ENCODE peak calls at places on chromosome 20, in seven cellular contexts. Z is trophoblast cell, A is mesendoderm, F is H9, U is mesenchymal stem cell, W is H1, T is neuronal stem cell. Y is an unnamed sample.

GRCh38 chr20:22515264-22515663 is 69.1 kb downstream of the FOXA2 start:
- DNase-seq in A (no peak), F (peak; percentile 12), Z (no peak), T (no peak), W (no peak), U (no peak), Y (no peak)

GRCh38 chr20:49228676-49229075 is 9.5 kb downstream of the DDX27 start:
- DNase-seq in U (no peak), W (no peak), T (no peak), A (no peak), Z (no peak), F (no peak), Y (no peak)

GRCh38 chr20:36549628-36549941 is 8.3 kb downstream of the MYL9 start:
- DNase-seq in T (no peak), U (no peak), W (no peak), F (no peak), A (no peak), Z (no peak), Y (no peak)

GRCh38 chr20:45070932-45071632 is 29.8 kb downstream of the KCNS1 start:
- DNase-seq in Z (peak; percentile 20), A (no peak), F (no peak), W (no peak), U (peak; percentile 29), T (no peak), Y (peak; percentile 26)

GRCh38 chr20:50260480-50261221 is 70.0 kb downstream of the CEBPB start:
- DNase-seq in T (no peak), W (no peak), U (no peak), F (no peak), Z (no peak), A (no peak), Y (no peak)

GRCh38 chr20:16260911-16261310 is 312.3 kb downstream of the KIF16B start:
- DNase-seq in T (no peak), A (no peak), Z (no peak), F (no peak), U (no peak), W (no peak), Y (no peak)

GRCh38 chr20:50569864-50570836 is 60.0 kb downstream of the PTPN1 start:
- DNase-seq in Z (peak; percentile 75), A (peak; percentile 86), T (no peak), U (peak; percentile 61), W (no peak), F (peak; percentile 61), Y (peak; percentile 37)

GRCh38 chr20:6164421-6165341 is 41.9 kb upstream of the FERMT1 start:
- DNase-seq in W (no peak), U (no peak), F (no peak), T (no peak), A (peak; percentile 30), Z (no peak), Y (no peak)

GRCh38 chr20:14148042-14148441 is 152.7 kb downstream of the MACROD2 start:
- DNase-seq in W (no peak), T (no peak), Z (no peak), U (peak; percentile 56), A (no peak), F (no peak), Y (peak; percentile 33)

GRCh38 chr20:23039136-23039875 is 4.2 kb downstream of the SSTR4 start:
- DNase-seq in Z (peak; percentile 91), F (no peak), W (no peak), T (no peak), U (no peak), A (no peak), Y (no peak)

GRCh38 chr20:48658505-48658904 is 169.3 kb downstream of the PREX1 start:
- DNase-seq in Z (no peak), A (no peak), U (no peak), T (no peak), W (no peak), F (no peak), Y (no peak)

GRCh38 chr20:59042796-59043621 is 423 bp upstream of the PRELID3B start:
- DNase-seq in T (peak; percentile 84), A (peak; percentile 92), Z (peak; percentile 95), F (peak; percentile 94), W (peak; percentile 94), U (peak; percentile 74), Y (peak; percentile 85)

GRCh38 chr20:56348306-56348695 is 10.5 kb upstream of the FAM210B start:
- DNase-seq in U (no peak), Z (no peak), F (no peak), W (no peak), T (no peak), A (peak; percentile 64), Y (no peak)

GRCh38 chr20:32201296-32201976 is 6.1 kb downstream of the PLAGL2 start:
- DNase-seq in T (no peak), F (no peak), W (no peak), Z (no peak), U (no peak), A (no peak), Y (peak; percentile 43)

GRCh38 chr20:62403331-62403730 is 3.8 kb downstream of the CABLES2 start:
- DNase-seq in A (no peak), Z (no peak), T (no peak), U (no peak), W (no peak), F (no peak), Y (no peak)

GRCh38 chr20:31764641-31765305 is 25.7 kb downstream of the TPX2 start:
- DNase-seq in W (no peak), T (no peak), U (no peak), A (no peak), F (no peak), Z (no peak), Y (peak; percentile 70)

GRCh38 chr20:45181639-45182038 is 6.9 kb downstream of the PI3 start:
- DNase-seq in F (no peak), W (no peak), U (no peak), T (no peak), A (peak; percentile 32), Z (no peak), Y (no peak)

GRCh38 chr20:17969276-17969883 is 562 bp downstream of the MGME1 start:
- DNase-seq in U (peak; percentile 70), A (peak; percentile 86), T (no peak), W (no peak), Z (peak; percentile 48), F (no peak), Y (no peak)

GRCh38 chr20:41862476-41862875 is 244.3 kb upstream of the CHD6 start:
- DNase-seq in T (no peak), U (no peak), A (peak; percentile 6), Z (no peak), F (no peak), W (no peak), Y (no peak)

GRCh38 chr20:50645253-50646068 is 45.9 kb downstream of the RIPOR3 start:
- DNase-seq in W (peak; percentile 77), Z (peak; percentile 94), U (peak; percentile 100), F (peak; percentile 99), A (peak; percentile 99), T (no peak), Y (peak; percentile 100)

GRCh38 chr20:39850821-39851330 is 838.2 kb downstream of the MAFB start:
- DNase-seq in A (peak; percentile 13), U (no peak), Z (no peak), W (no peak), F (no peak), T (no peak), Y (no peak)

GRCh38 chr20:38973546-38974120 is 11.5 kb downstream of the DHX35 start:
- DNase-seq in W (no peak), U (peak; percentile 46), F (no peak), Z (no peak), T (no peak), A (no peak), Y (peak; percentile 77)

GRCh38 chr20:52941803-52942202 is 30.4 kb upstream of the TSHZ2 start:
- DNase-seq in W (no peak), F (no peak), U (no peak), A (no peak), Z (no peak), T (no peak), Y (no peak)

DNA sequence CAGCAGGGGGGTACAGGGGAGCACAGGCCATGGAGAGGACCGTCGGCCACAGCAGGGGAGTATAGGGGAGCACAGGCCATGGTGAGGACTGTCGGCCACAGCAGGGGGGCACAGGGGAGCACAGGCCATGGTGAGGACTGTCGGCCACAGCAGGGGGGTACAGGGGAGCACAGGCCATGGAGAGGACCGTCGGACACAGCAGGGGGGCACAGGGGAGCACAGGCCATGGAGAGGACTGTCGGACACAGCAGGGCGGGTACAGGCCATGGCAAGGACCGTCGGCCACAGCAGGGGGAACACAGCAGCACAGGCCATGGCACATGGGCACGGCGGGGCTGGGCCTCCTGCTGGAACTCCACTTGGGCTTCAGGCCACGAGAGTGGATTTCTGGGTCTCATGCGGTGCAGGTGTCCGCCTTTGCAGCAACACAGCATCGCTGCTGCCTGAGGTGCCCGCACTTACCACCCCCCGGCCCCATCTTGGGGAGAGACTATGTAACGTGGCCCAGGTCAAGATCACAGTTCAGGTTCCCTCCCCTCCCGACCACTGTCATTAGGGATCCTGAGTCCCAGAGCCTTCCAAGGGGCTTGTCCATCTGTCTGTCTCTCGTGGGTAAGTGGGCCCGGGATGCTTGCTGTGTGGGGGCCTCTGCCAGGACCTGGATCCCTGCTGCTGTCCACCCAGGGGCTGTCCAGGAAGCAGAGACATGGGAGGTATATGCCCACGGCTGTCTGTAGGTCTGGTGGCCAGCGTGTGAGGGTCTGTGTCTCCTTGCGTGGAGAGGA is 2.5 kb downstream of the NPBWR2 start:
- DNase-seq in A (no peak), W (peak; percentile 41), T (no peak), F (no peak), U (no peak), Z (no peak), Y (no peak)
- H2BK5ac ChIP-seq in A (no peak overlapping the region), W (no peak overlapping the region), T (peak overlapping the region; percentile 59), F (no peak overlapping the region), U (no peak overlapping the region), Z (no peak overlapping the region), Y (no peak overlapping the region)

DNA sequence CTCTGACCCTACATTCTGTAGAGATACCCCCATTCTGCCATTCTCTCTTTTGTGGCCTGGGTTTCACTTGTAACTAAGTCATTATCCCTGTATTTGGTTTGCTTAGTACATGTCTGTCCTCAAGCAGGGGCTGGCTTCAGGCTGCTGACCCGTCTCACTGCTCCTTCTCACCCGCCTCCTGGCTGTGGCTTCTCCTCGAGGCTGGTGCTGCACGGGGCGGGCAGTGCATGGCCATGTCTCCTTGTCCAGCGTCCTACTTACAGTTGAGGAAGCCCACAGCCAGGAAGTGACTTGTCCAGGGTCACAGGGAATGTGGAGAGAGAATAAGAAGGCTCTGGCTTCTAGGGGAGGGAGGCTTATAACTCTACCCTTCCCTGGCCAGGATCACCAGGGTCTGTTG is 11.3 kb downstream of the GTSF1L start:
- DNase-seq in W (no peak), U (no peak), F (no peak), Z (no peak), T (no peak), A (no peak), Y (no peak)
- H2BK5ac ChIP-seq in W (no peak overlapping the region), U (no peak overlapping the region), F (no peak overlapping the region), Z (no peak overlapping the region), T (no peak overlapping the region), A (no peak overlapping the region), Y (no peak overlapping the region)

GRCh38 chr20:64110411-64111068 is 3.2 kb upstream of the NPBWR2 start:
- DNase-seq in Z (no peak), U (no peak), W (peak; percentile 41), T (no peak), F (no peak), A (no peak), Y (no peak)
- H2BK5ac ChIP-seq in Z (no peak overlapping the region), U (no peak overlapping the region), W (peak overlapping the region; percentile 66), T (no peak overlapping the region), F (no peak overlapping the region), A (no peak overlapping the region), Y (no peak overlapping the region)

DNA sequence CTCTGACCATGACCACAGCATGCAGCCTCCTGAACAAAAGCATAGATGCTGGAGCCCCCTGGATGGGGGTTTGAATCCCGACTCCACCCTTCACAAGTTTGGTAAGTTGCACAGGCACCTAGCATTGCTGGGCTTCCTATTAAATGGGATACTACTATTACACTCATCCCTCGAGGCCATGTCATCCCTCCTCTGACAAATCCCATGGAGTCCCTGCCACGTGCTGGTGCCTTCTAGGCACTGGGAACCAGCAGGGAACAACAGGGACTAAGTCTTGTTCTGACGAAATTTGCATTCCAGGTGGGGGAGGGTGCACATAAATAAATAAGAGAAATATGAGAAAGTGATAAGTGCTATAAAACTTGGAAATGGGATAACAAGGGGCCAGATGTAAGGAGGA is 15.3 kb upstream of the SIRPA start:
- DNase-seq in T (no peak), W (no peak), A (no peak), Z (no peak), U (no peak), F (no peak), Y (peak; percentile 39)
- H2BK5ac ChIP-seq in T (peak overlapping the region; percentile 49), W (no peak overlapping the region), A (no peak overlapping the region), Z (no peak overlapping the region), U (no peak overlapping the region), F (no peak overlapping the region), Y (no peak overlapping the region)

Y was measured in IMR-90.